ENCODE peak calls at places on chromosomes 7 and 10, in four cellular contexts. F is neural crest cell, Y is D721Med, V is OCI-LY7. U is an unnamed sample.

GRCh38 chr10:59831658-59832503 is 74.5 kb downstream of the CCDC6 start:
- DNase-seq in F (no peak), Y (no peak), V (no peak), U (no peak)

GRCh38 chr10:84593546-84593945 is 265.2 kb downstream of the CCSER2 start:
- DNase-seq in F (no peak), Y (no peak), V (no peak), U (peak)

GRCh38 chr7:135979674-135980660 is 2.8 kb upstream of the MTPN start:
- DNase-seq in F (no peak), Y (no peak), V (no peak), U (no peak)

GRCh38 chr7:122743211-122743610 is 40.5 kb upstream of the RNF148 start:
- DNase-seq in F (no peak), Y (no peak), V (no peak), U (no peak)

GRCh38 chr10:29619273-29619672 is 15.5 kb downstream of the SVIL start:
- DNase-seq in F (no peak), Y (no peak), V (no peak), U (no peak)

GRCh38 chr10:99860466-99860865 is 78.0 kb downstream of the ABCC2 start:
- DNase-seq in F (no peak), Y (no peak), V (no peak), U (no peak)

GRCh38 chr10:122494833-122495232 is 33.5 kb downstream of the HTRA1 start:
- DNase-seq in F (no peak), Y (no peak), V (no peak), U (peak)

GRCh38 chr7:65946895-65947294 is 35.1 kb downstream of the GUSB start:
- DNase-seq in F (no peak), Y (no peak), V (no peak), U (no peak)

GRCh38 chr7:135374736-135375135 is 135.2 kb downstream of the CNOT4 start:
- DNase-seq in F (no peak), Y (no peak), V (no peak), U (no peak)

GRCh38 chr7:147524726-147525245 is 1065.8 kb upstream of the C7orf33 start:
- DNase-seq in F (no peak), Y (no peak), V (no peak), U (no peak)

GRCh38 chr10:132814469-132814856 is 28.5 kb upstream of the NKX6-2 start:
- DNase-seq in F (no peak), Y (no peak), V (no peak), U (no peak)

GRCh38 chr10:91974960-91975359 is 51.4 kb downstream of the BTAF1 start:
- DNase-seq in F (no peak), Y (no peak), V (no peak), U (no peak)

GRCh38 chr7:70116244-70116643 is 518.0 kb downstream of the AUTS2 start:
- DNase-seq in F (no peak), Y (no peak), V (no peak), U (no peak)

GRCh38 chr7:30430300-30430699 is 48.3 kb downstream of the NOD1 start:
- DNase-seq in F (no peak), Y (no peak), V (no peak), U (no peak)

GRCh38 chr7:45267262-45267661 is 109.7 kb downstream of the RAMP3 start:
- DNase-seq in F (no peak), Y (no peak), V (no peak), U (no peak)

GRCh38 chr10:47241946-47242900 is 57.8 kb upstream of the GDF10 start:
- DNase-seq in F (no peak), Y (no peak), V (no peak), U (no peak)

DNA sequence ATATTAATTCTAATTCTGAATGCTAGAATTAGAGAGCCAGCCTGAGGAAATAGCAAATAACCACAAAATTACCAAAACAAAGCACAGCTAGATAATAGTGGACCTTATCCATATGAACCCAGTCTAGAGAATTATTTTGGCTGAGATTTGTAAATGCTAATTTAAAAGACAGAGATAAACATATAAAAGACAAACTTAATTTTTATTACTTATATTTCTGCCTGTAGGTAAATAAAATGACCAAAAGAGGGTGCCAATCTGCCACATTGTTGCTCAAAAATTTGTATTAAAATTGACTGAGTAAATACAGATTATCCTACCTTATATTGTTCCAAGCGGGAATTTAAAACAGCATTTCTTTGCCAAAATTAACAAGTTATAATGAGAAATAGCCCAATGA is 20.2 kb downstream of the RTKN2 start:
- DNase-seq in F (no peak), Y (no peak), V (peak), U (no peak)
- TF ChIP-seq CTCF in F (peak), Y (peak), V (peak), U (peak)

GRCh38 chr10:101888251-101888949 is 44.8 kb upstream of the KCNIP2 start:
- DNase-seq in F (no peak), Y (no peak), V (no peak), U (no peak)

GRCh38 chr10:101887762-101888161 is 44.2 kb upstream of the KCNIP2 start:
- DNase-seq in F (no peak), Y (no peak), V (no peak), U (no peak)

GRCh38 chr10:101892782-101893391 is 49.3 kb upstream of the KCNIP2 start:
- DNase-seq in F (no peak), Y (no peak), V (no peak), U (no peak)

GRCh38 chr10:101886521-101887312 is 43.1 kb upstream of the KCNIP2 start:
- DNase-seq in F (no peak), Y (no peak), V (no peak), U (no peak)

GRCh38 chr10:101889256-101890210 is 45.9 kb upstream of the KCNIP2 start:
- DNase-seq in F (peak), Y (peak), V (peak), U (peak)
- TF ChIP-seq CTCF in F (peak), Y (peak), V (peak), U (peak)

DNA sequence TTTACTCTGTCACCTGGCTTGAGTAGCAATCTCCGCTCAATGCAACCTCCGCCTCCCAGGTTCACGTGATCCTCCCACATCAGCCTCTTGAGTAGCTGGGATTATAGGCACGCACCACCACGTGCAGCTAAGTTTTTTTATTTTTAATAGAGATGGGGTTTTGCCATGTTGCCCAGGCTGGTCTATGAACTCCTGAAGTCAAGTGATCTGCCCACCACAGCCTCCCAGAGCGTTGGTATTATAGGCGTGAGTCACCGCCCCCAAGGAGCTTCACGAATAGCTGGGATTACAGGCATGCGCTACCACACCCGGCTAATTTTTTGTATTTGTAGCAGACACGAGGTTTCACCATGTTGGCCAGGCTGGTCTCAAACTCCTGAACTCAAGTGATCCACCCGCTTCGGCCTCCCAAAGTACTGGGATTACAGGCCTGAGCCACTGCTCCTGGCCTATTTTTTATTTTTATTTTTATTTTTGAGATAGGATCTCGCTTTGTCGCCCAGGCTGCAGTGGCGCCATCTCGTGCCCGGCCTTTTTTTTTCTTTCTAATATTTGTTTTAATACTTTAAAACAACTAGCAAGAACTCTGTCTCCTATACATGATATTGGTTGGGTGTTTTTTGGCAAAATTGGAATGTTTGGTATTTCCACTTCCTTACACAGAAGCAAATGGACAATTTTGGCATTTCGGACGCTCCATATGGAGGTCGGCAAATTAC is 1.1 kb downstream of the EFCAB10 start:
- DNase-seq in F (no peak), Y (no peak), V (no peak), U (no peak)
- TF ChIP-seq CTCF in F (no peak), Y (no peak), V (no peak), U (peak)

DNA sequence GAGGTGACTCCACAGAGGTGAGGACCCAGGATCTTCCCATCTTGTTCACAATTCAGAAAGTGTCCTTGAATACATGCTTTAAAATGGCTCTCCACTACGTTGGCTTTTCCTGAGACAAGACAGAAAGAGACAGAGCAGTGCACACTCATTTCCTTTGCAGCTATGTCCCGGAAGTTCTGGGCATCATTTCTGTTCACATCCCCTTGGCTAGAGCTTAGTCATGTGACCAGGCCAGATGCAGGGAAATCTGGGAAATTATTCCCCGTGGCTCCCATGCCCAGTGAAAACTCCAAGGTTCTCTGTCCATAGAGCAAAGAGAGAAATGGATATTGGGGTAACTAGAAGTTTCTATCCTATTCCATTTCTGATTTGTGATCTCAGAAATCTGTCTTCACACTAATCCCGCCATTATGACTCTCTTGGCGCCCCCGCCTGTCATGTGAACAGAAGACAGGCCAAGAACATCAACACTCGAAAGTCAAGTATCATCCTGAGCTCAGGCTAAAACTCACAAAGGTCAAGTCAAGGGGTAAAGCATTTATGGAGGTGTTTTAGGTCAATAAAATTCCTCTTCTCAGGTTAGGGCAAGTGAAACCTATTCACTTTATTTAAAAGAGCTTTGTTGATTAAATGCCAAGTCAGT is 251.4 kb upstream of the HABP2 start:
- DNase-seq in F (no peak), Y (no peak), V (peak), U (no peak)
- TF ChIP-seq CTCF in F (no peak), Y (no peak), V (peak), U (no peak)

GRCh38 chr7:96624954-96625353 is 84.7 kb downstream of the SEM1 start:
- DNase-seq in F (no peak), Y (no peak), V (no peak), U (no peak)

DNA sequence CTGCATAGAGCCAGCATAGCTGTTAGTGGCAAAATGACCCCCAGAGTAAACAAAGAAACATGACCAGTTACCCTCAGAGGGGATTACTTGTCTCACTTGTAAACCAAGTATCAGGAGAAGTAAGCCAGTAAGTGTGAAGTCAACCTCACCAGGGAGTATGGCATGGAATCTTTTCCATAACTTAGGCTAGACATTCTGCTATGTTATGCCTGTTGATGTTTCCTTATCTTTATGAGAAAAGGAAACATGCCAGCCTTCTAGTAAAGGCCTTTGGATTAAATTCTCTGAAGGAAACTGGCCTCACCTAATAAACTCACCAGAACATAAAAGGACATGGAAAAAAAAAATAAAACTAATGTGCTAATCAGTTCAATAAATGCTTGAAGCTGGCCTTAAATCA is 87.7 kb downstream of the SEM1 start:
- DNase-seq in F (no peak), Y (no peak), V (no peak), U (no peak)
- TF ChIP-seq CTCF in F (no peak), Y (no peak), V (no peak), U (no peak)

DNA sequence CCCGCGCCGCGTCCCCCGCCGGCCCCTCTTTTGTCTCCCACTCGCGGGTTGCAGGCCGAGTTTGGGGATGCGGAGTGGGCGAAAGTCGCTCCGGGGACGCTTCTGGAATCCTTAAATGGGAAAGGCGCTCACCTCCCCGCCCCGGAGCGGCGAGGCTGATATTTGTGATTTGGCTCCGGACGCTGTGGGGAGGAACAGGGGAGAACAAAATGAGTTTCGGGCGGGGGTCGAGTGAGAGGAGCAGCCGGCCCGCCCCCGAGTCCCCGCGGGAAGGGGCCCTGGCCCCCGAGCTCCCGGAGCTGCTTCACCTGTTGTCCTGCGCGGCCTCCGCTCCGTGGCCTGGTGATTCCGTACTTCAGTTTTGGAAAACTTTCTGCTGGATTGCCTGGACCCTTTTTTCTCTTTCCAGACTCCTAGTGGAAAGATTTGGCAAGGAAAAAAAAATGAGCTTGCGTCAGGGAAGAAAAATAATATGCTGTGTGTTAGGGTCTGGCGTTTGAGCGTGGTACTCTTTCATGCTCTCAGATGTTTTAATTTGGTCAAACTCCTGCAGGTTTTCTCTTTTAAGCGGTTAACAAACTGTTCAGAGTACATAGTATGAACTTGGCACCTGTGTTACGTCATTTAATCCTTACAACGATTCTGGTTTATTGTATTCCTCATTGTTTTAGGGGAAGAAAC is 831 bp downstream of the BMPR1A start:
- DNase-seq in F (peak), Y (no peak), V (no peak), U (peak)
- TF ChIP-seq CTCF in F (peak), Y (no peak), V (no peak), U (peak)

GRCh38 chr7:129630341-129630740 is 18.8 kb downstream of the NRF1 start:
- DNase-seq in F (no peak), Y (no peak), V (no peak), U (no peak)

GRCh38 chr7:129636641-129637040 is 25.1 kb downstream of the NRF1 start:
- DNase-seq in F (no peak), Y (no peak), V (no peak), U (no peak)

GRCh38 chr7:129634361-129635034 is 23.0 kb downstream of the NRF1 start:
- DNase-seq in F (no peak), Y (no peak), V (no peak), U (no peak)

GRCh38 chr7:129640400-129640799 is 28.9 kb downstream of the NRF1 start:
- DNase-seq in F (no peak), Y (no peak), V (no peak), U (no peak)

GRCh38 chr7:129635300-129636029 is 23.9 kb downstream of the NRF1 start:
- DNase-seq in F (peak), Y (peak), V (peak), U (no peak)
- TF ChIP-seq CTCF in F (peak), Y (peak), V (peak), U (peak)

DNA sequence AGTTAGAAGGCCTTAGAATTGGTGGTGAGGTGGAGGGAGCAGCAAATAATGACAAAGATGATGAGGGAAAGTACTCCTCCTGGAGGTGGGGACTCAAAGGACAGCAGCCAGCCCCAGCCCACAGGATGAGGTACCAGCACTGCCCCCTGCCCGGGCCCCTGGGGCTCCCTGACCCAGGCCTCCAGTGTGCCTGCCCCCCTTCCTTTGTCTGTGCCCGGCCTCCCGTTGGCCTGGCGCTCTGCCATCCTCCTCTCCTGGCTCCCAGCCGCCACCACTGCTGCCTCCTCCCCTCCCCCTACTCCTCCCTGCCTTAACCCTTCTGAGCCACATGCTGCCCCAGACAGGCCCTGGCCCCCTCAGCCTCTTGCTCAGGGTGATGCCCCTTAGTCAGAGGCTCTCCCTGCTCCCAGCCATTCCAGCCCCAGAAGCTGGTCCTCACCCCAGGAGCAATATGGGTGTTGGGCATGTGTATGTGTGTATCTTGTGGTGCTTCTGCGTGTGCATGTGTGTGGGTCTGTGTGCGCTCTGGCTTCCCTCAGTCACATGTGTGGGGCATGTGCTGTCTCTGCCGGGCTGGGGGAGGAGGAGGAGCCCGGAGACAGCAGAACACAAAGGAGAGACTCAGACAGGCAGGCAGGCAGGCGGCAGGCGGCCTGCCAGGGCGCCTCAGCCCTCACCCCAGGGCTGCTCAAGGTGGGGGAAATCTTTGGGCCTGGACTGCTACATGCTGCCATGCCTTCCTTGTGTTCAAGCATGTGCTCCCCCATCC is 2.6 kb downstream of the LDB1 start:
- DNase-seq in F (peak), Y (no peak), V (peak), U (peak)
- TF ChIP-seq CTCF in F (peak), Y (no peak), V (peak), U (peak)